ENCODE peak calls at places on chromosomes 16 and 17, in seven cellular contexts. Y is stimulated activated CD8-positive, alpha-beta memory T cell treated with anti-CD3 and anti-CD28 coated beads, Interleukin-2, amount 100 ng/mL, for 48 hours; R is psoas muscle; N is T47D; M is HL-60; G is M059J; K is tibial nerve. Q is an unnamed sample.

GRCh38 chr16:72666267-72666666 is 381.7 kb downstream of the ZFHX3 start:
- DNase-seq in R (no peak), G (no peak), Y (no peak), M (peak), N (no peak), K (no peak), Q (no peak)

GRCh38 chr17:6233339-6233738 is 163.2 kb downstream of the WSCD1 start:
- DNase-seq in R (no peak), N (no peak), Y (no peak), G (no peak), K (no peak), M (no peak), Q (no peak)

GRCh38 chr17:30344283-30345088 is 10.6 kb upstream of the TMIGD1 start:
- DNase-seq in Y (no peak), M (peak), N (peak), R (no peak), G (peak), K (no peak), Q (peak)

GRCh38 chr17:45265823-45266222 is 3.9 kb upstream of the SPATA32 start:
- DNase-seq in G (peak), M (no peak), Y (no peak), N (no peak), K (no peak), R (peak), Q (no peak)

GRCh38 chr16:87295259-87295658 is 21.9 kb downstream of the C16orf95 start:
- DNase-seq in K (no peak), Y (no peak), M (no peak), R (no peak), N (peak), G (peak), Q (no peak)

GRCh38 chr17:22518185-22518584 is 825.9 kb downstream of the KCNJ18 start:
- DNase-seq in N (no peak), R (no peak), G (no peak), Y (no peak), K (no peak), M (no peak), Q (no peak)

GRCh38 chr17:30922235-30922993 is 669 bp downstream of the ADAP2 start:
- DNase-seq in M (no peak), Y (no peak), G (no peak), N (no peak), R (peak), K (no peak), Q (peak)

GRCh38 chr17:49748223-49748622 is 15.7 kb downstream of the FAM117A start:
- DNase-seq in N (no peak), Y (no peak), M (no peak), K (no peak), R (no peak), G (no peak), Q (no peak)

GRCh38 chr16:10269632-10270031 is 87.4 kb upstream of the GRIN2A start:
- DNase-seq in R (no peak), N (no peak), K (no peak), Y (no peak), M (no peak), G (no peak), Q (no peak)

GRCh38 chr16:50183316-50183715 is 30.2 kb downstream of the TENT4B start:
- DNase-seq in K (no peak), G (peak), M (no peak), Y (no peak), R (no peak), N (no peak), Q (no peak)

Q was measured in heart left ventricle.